ENCODE peak calls at places on chromosomes 2 and 18, in nine cellular contexts. X is heart left ventricle; R is Peyer's patch; N is HL-60; S is body of pancreas; K is GM23338; J is CD8-positive, alpha-beta T cell; P is endodermal cell; Z is neural progenitor cell. U is an unnamed sample. For H3K27me3, the result is how much of the 10 kb centered on the place peaks cover.

GRCh38 chr2:44579136-44579836 is 217.5 kb downstream of the CAMKMT start:
- DNase-seq in N (no peak), K (no peak), X (no peak), P (no peak), R (no peak), S (no peak), Z (peak), J (no peak), U (no peak)

GRCh38 chr18:62388855-62389760 is 64.0 kb downstream of the TNFRSF11A start:
- DNase-seq in S (no peak), X (no peak), R (no peak), K (no peak), J (no peak), P (no peak), Z (no peak), N (no peak), U (no peak)

GRCh38 chr2:202756598-202756997 is 115.0 kb downstream of the ICA1L start:
- DNase-seq in S (no peak), P (no peak), J (no peak), Z (no peak), N (no peak), K (no peak), R (no peak), X (no peak), U (no peak)

GRCh38 chr2:141590620-141591019 is 540.2 kb downstream of the LRP1B start:
- DNase-seq in R (no peak), J (no peak), X (no peak), Z (no peak), K (no peak), N (no peak), S (no peak), P (no peak), U (no peak)

GRCh38 chr18:3217930-3218647 is 1.7 kb downstream of the MYOM1 start:
- DNase-seq in K (peak), R (no peak), N (no peak), J (no peak), Z (no peak), X (no peak), S (peak), P (peak), U (no peak)

GRCh38 chr2:220504890-220505564 is 877.6 kb downstream of the SLC4A3 start:
- DNase-seq in S (no peak), X (no peak), R (no peak), J (no peak), Z (no peak), K (peak), N (no peak), P (peak), U (no peak)

GRCh38 chr2:42303252-42303651 is 57.8 kb downstream of the COX7A2L start:
- DNase-seq in S (no peak), X (no peak), P (no peak), J (no peak), Z (no peak), K (no peak), R (no peak), N (no peak), U (no peak)

GRCh38 chr2:190599073-190599472 is 49.8 kb upstream of the NAB1 start:
- DNase-seq in R (no peak), X (no peak), Z (no peak), K (no peak), P (no peak), J (no peak), S (no peak), N (no peak), U (no peak)

GRCh38 chr2:205590759-205591158 is 91.5 kb upstream of the NRP2 start:
- DNase-seq in R (no peak), Z (no peak), P (no peak), J (no peak), X (no peak), N (no peak), S (no peak), K (no peak), U (no peak)

GRCh38 chr18:1053654-1054315 is 149.1 kb downstream of the ADCYAP1 start:
- DNase-seq in P (no peak), K (peak), N (no peak), J (no peak), X (no peak), Z (no peak), R (no peak), S (no peak), U (no peak)

GRCh38 chr2:156598563-156598962 is 162.4 kb downstream of the GPD2 start:
- DNase-seq in P (no peak), S (no peak), K (no peak), R (no peak), X (no peak), Z (no peak), N (no peak), J (no peak), U (no peak)

GRCh38 chr2:108570416-108570815 is 36.1 kb downstream of the LIMS1 start:
- DNase-seq in X (no peak), S (no peak), P (peak), K (no peak), Z (no peak), R (no peak), N (no peak), J (no peak), U (no peak)

GRCh38 chr18:64082054-64082453 is 66.8 kb downstream of the LINC00305 start:
- DNase-seq in N (no peak), P (no peak), S (no peak), K (no peak), X (no peak), Z (no peak), R (no peak), J (no peak), U (no peak)

GRCh38 chr2:110993557-110994231 is 127.0 kb upstream of the BCL2L11 start:
- DNase-seq in S (peak), J (no peak), Z (no peak), R (peak), X (no peak), P (no peak), K (no peak), N (peak), U (no peak)

GRCh38 chr2:80326214-80326613 is 21.7 kb upstream of the LRRTM1 start:
- DNase-seq in J (no peak), S (no peak), R (no peak), N (no peak), X (no peak), Z (peak), K (peak), P (no peak), U (no peak)

GRCh38 chr2:73952499-73953446 is 26.1 kb downstream of the DGUOK start:
- DNase-seq in R (no peak), P (no peak), Z (no peak), S (peak), K (no peak), N (peak), X (peak), J (no peak), U (no peak)

GRCh38 chr2:28683100-28683706 is 68.4 kb upstream of the PPP1CB start:
- DNase-seq in J (no peak), N (no peak), Z (peak), R (no peak), X (peak), S (peak), P (peak), K (peak), U (no peak)

GRCh38 chr18:27712066-27712465 is 464.9 kb downstream of the CDH2 start:
- DNase-seq in Z (peak), P (no peak), N (no peak), J (no peak), X (no peak), K (peak), S (no peak), R (no peak), U (no peak)

GRCh38 chr2:72367530-72368225 is 220.0 kb upstream of the CYP26B1 start:
- DNase-seq in N (no peak), K (peak), R (no peak), P (peak), J (no peak), S (peak), X (peak), Z (peak), U (no peak)

GRCh38 chr2:7012141-7012809 is 95.1 kb downstream of the RNF144A start:
- DNase-seq in K (no peak), P (no peak), R (no peak), S (no peak), N (no peak), Z (no peak), X (peak), J (no peak), U (no peak)

GRCh38 chr18:46917808-46918600 is 602 bp downstream of the KATNAL2 start:
- DNase-seq in K (peak), J (no peak), X (peak), P (peak), Z (peak), R (peak), S (peak), N (no peak), U (no peak)

GRCh38 chr2:33013684-33014110 is 66.9 kb downstream of the LTBP1 start:
- DNase-seq in P (no peak), N (no peak), Z (no peak), S (no peak), J (no peak), K (no peak), R (no peak), X (no peak), U (no peak)

GRCh38 chr2:127618551-127618950 is 27.4 kb upstream of the GPR17 start:
- DNase-seq in P (peak), J (no peak), X (no peak), N (no peak), Z (no peak), S (no peak), R (no peak), K (no peak), U (no peak)

GRCh38 chr2:127620867-127621266 is 25.1 kb upstream of the GPR17 start:
- DNase-seq in P (peak), X (no peak), K (no peak), R (peak), N (no peak), J (no peak), Z (no peak), S (no peak), U (no peak)

GRCh38 chr2:127619191-127619590 is 26.8 kb upstream of the GPR17 start:
- DNase-seq in K (no peak), X (no peak), Z (no peak), R (peak), N (no peak), J (no peak), P (peak), S (no peak), U (no peak)

GRCh38 chr2:127621981-127622431 is 23.9 kb upstream of the GPR17 start:
- DNase-seq in K (no peak), N (no peak), S (no peak), X (no peak), J (no peak), Z (no peak), R (peak), P (peak), U (no peak)

DNA sequence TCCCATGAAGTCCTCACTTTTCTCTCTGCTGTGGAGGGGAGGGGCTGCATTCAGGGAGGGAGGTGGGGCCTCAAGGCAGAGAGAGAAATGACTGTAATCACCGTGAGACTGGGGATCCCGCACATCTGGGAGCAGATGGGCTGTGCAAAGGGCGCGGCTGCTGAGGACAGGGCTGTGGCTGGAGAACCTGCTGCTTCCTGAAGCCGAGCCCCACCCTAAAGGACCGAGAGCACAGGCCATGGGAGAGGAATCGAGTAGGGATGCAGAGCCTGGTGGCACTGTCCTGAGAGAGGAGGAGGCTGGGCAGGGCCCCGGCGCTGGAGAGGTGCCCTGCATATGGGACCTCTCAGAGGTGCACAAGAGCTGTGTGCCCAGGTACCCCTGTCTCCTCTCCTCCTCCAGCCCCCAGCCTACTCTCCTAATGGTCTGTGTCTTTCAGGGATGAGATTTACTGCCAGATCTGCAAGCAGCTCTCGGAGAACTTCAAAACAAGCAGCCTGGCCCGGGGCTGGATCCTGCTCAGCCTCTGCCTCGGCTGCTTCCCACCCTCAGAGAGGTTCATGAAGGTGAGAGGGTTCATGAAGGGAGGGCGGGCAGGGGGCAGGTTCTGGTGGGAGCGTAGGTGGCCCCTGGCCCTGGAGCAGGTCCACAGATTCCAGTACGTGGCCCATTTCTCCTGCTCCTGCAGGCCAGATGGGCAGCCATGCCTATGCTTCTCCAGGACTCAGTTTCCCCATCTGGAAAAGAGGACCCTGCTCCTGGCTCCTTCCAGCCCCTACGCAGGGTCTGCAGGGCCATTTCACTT is 25.9 kb upstream of the GPR17 start:
- DNase-seq in K (no peak), J (no peak), P (peak), Z (no peak), R (peak), N (no peak), X (no peak), S (no peak), U (no peak)
- H3K27me3 ChIP-seq in K (under half), J (under half), P (under half), Z (under half), R (under half), N (under half), X (under half), S (under half), U (under half)

DNA sequence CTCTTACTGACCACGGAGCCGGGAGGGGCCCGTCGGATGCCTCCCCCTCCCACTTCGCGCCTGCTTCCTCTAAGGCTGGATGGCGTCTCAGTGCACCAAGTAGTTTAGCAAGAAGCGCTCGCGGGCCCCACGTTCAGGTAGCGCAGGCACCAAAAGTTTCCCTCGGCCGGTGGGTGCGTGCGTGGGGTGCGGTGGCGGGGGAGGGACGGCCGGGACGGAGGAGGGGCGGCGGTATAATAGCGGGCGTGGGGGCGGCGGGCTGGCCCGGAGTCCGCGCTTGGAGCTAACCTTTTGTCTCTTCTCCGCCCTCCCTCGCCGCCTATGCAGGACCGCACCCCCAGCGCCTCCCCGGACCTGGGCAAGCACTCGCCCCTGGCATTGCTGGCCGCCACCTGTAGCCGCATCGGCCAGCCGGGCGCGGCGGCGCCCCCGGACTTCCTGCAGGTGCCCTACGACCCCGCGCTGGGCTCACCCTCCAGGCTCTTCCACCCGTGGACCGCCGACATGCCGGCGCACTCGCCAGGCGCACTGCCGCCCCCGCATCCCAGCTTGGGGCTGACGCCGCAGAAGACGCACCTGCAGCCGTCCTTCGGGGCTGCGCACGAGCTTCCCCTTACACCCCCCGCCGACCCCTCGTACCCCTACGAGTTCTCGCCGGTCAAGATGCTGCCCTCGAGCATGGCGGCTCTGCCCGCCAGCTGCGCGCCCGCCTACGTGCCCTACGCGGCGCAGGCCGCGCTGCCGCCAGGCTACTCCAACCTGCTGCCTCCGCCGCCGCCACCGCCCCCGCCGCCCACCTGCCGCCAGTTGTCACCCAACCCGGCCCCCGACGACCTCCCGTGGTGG is 1.0 kb downstream of the SP5 start:
- DNase-seq in P (peak), J (no peak), Z (peak), K (peak), R (no peak), X (no peak), N (no peak), S (no peak), U (no peak)
- H3K4me3 ChIP-seq in P (peak), J (peak), Z (peak), K (peak), R (peak), X (peak), N (peak), S (no peak), U (peak)

GRCh38 chr2:159098815-159099455 is 130.5 kb downstream of the TANC1 start:
- DNase-seq in J (no peak), S (no peak), X (no peak), Z (no peak), N (no peak), R (no peak), P (no peak), K (no peak), U (no peak)
- H3K27ac ChIP-seq in J (no peak), S (peak), X (peak), Z (no peak), N (no peak), R (no peak), P (no peak), K (no peak), U (no peak)

DNA sequence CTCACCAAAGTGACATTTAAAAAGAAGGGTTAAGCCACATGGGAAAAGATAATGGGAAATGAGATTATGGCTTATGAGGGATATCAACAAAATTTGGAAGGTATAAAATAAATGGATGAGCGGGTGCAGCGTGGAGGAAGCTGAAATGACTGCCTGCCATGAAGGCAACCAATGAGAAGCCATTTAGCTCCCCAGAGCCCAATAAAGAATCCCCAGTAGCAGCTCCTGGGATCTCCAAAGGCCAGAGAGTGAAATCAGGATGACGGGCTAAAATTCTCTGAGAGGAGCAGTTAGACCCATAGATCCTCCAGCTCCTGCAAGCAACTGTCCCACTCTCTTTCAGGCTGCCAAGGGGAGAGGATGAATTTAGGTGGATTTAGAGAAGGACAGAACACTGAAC is 12.9 kb upstream of the MAPRE3 start:
- DNase-seq in R (no peak), J (no peak), P (no peak), N (no peak), K (peak), Z (no peak), X (no peak), S (no peak), U (no peak)
- H3K27me3 ChIP-seq in R (under half), J (under half), P (under half), N (under half), K (under half), Z (under half), X (under half), S (under half), U (under half)

GRCh38 chr2:104854507-104855173 is 725 bp downstream of the POU3F3 start:
- DNase-seq in Z (peak), R (no peak), P (peak), S (no peak), X (no peak), J (no peak), N (no peak), K (peak), U (no peak)
- H3K4me3 ChIP-seq in Z (peak), R (peak), P (peak), S (no peak), X (no peak), J (peak), N (no peak), K (peak), U (peak)

U was measured in naive thymus-derived CD4-positive, alpha-beta T cell.